ENCODE peak calls at places on chromosome 17, in four cellular contexts. One of them, this sample, is unnamed.

GRCh38 chr17:22703786-22704441 is 1011.6 kb downstream of the KCNJ18 start:
- DNase-seq in HFF-Myc: no peak
- DNase-seq in cardiac muscle cell: no peak
- DNase-seq in SJSA1: no peak
- DNase-seq in this sample: no peak

GRCh38 chr17:19703776-19704371 is 12.5 kb downstream of the SLC47A2 start:
- DNase-seq in HFF-Myc: no peak
- DNase-seq in cardiac muscle cell: peak
- DNase-seq in SJSA1: no peak
- DNase-seq in this sample: no peak

GRCh38 chr17:32742686-32743538 is 134.0 kb downstream of the MYO1D start:
- DNase-seq in cardiac muscle cell: no peak
- DNase-seq in SJSA1: no peak
- DNase-seq in HFF-Myc: no peak
- DNase-seq in this sample: no peak

GRCh38 chr17:81252336-81253329 is 13.5 kb downstream of the NDUFAF8 start:
- DNase-seq in HFF-Myc: no peak
- DNase-seq in cardiac muscle cell: no peak
- DNase-seq in SJSA1: no peak
- DNase-seq in this sample: no peak

GRCh38 chr17:35752471-35752870 is 568 bp downstream of the GAS2L2 start:
- DNase-seq in cardiac muscle cell: no peak
- DNase-seq in HFF-Myc: no peak
- DNase-seq in SJSA1: no peak
- DNase-seq in this sample: no peak

GRCh38 chr17:78316867-78317816 is 42.7 kb downstream of the SOCS3 start:
- DNase-seq in HFF-Myc: no peak
- DNase-seq in SJSA1: no peak
- DNase-seq in cardiac muscle cell: peak
- DNase-seq in this sample: peak

GRCh38 chr17:68033636-68034451 is 1.7 kb upstream of the KPNA2 start:
- DNase-seq in HFF-Myc: peak
- DNase-seq in cardiac muscle cell: peak
- DNase-seq in SJSA1: peak
- DNase-seq in this sample: peak

GRCh38 chr17:46876353-46876887 is 25.0 kb downstream of the WNT9B start:
- DNase-seq in HFF-Myc: no peak
- DNase-seq in cardiac muscle cell: no peak
- DNase-seq in SJSA1: no peak
- DNase-seq in this sample: no peak

GRCh38 chr17:43531955-43532354 is 14.2 kb downstream of the ETV4 start:
- DNase-seq in cardiac muscle cell: no peak
- DNase-seq in SJSA1: no peak
- DNase-seq in HFF-Myc: no peak
- DNase-seq in this sample: no peak

GRCh38 chr17:33948299-33948698 is 306.8 kb upstream of the CCL2 start:
- DNase-seq in HFF-Myc: no peak
- DNase-seq in SJSA1: no peak
- DNase-seq in cardiac muscle cell: no peak
- DNase-seq in this sample: no peak

GRCh38 chr17:6524520-6524919 is 31.8 kb downstream of the PITPNM3 start:
- DNase-seq in HFF-Myc: no peak
- DNase-seq in cardiac muscle cell: no peak
- DNase-seq in SJSA1: no peak
- DNase-seq in this sample: no peak

DNA sequence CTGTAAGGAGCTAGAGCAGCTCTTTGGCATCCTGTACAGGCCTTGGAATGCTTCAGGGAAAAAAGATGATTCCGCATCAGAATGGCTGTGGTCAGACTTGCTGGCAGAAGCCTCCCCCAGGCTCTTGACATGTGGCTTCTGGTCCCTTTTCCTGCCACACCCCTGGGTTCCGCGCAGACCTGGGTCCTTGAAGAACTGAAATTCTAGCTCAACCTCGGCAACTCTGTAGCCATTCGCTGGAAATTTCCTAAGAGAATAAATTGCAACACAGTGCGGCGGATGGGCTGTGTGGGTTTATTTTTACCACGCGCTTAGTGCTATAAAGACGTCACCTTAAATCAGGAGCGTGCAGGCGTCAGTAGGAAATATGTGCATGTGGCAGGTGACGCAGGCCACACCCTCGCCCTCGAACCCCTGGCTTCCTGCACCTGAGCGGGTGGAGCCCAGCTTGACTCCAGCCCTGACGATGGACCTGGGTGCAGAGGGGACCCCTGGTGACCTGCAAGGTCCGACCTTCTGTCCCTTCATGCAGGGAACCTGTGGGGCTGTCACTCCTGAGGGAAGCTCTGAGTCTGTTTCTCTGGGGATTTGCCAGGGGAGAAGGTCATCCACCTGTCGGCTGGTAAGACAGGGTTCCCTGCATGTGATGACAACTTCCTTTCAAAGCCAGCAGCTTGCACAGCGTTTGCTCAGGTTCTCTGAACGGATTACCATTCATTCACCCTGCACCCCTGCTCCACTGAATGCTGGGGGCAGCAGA is 46.3 kb downstream of the METRNL start:
- DNase-seq in HFF-Myc: no peak
- DNase-seq in cardiac muscle cell: no peak
- DNase-seq in SJSA1: no peak
- DNase-seq in this sample: no peak
- H3K4me3 ChIP-seq in HFF-Myc: no peak
- H3K4me3 ChIP-seq in cardiac muscle cell: no peak
- H3K4me3 ChIP-seq in SJSA1: no peak
- H3K4me3 ChIP-seq in this sample: no peak

GRCh38 chr17:49213803-49214202 is 3.3 kb downstream of the ABI3 start:
- DNase-seq in SJSA1: no peak
- DNase-seq in HFF-Myc: no peak
- DNase-seq in cardiac muscle cell: no peak
- DNase-seq in this sample: no peak

GRCh38 chr17:49216482-49216881 is 6.0 kb downstream of the ABI3 start:
- DNase-seq in cardiac muscle cell: no peak
- DNase-seq in SJSA1: no peak
- DNase-seq in HFF-Myc: no peak
- DNase-seq in this sample: no peak

GRCh38 chr17:49214665-49215360 is 4.3 kb downstream of the ABI3 start:
- DNase-seq in cardiac muscle cell: no peak
- DNase-seq in HFF-Myc: no peak
- DNase-seq in SJSA1: no peak
- DNase-seq in this sample: no peak

GRCh38 chr17:49210158-49211029 is at the start of the genes ABI3 and GNGT2:
- DNase-seq in SJSA1: no peak
- DNase-seq in HFF-Myc: no peak
- DNase-seq in cardiac muscle cell: no peak
- DNase-seq in this sample: peak

DNA sequence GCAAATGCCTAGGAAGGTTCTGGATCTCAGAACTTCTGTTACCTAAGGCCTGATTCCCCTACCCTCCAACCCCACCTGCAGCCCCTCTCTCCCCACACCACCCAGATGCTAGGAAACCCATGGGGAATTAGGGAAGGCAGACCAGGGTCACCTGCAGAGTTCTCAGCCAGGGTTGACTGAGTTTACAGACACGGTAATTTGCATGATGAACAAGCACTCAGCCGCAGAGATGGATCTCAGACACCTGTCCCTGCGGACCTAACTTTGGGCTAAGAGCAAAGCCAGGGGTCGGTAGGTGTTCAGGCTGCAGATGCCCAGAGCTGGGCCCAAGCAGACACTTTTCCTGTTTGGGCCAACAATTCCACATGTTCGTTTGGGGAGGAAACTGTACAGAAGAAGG is 2.9 kb downstream of the ABI3 start:
- DNase-seq in cardiac muscle cell: no peak
- DNase-seq in SJSA1: no peak
- DNase-seq in HFF-Myc: no peak
- DNase-seq in this sample: no peak
- H3K4me3 ChIP-seq in cardiac muscle cell: no peak
- H3K4me3 ChIP-seq in SJSA1: no peak
- H3K4me3 ChIP-seq in HFF-Myc: no peak
- H3K4me3 ChIP-seq in this sample: no peak

DNA sequence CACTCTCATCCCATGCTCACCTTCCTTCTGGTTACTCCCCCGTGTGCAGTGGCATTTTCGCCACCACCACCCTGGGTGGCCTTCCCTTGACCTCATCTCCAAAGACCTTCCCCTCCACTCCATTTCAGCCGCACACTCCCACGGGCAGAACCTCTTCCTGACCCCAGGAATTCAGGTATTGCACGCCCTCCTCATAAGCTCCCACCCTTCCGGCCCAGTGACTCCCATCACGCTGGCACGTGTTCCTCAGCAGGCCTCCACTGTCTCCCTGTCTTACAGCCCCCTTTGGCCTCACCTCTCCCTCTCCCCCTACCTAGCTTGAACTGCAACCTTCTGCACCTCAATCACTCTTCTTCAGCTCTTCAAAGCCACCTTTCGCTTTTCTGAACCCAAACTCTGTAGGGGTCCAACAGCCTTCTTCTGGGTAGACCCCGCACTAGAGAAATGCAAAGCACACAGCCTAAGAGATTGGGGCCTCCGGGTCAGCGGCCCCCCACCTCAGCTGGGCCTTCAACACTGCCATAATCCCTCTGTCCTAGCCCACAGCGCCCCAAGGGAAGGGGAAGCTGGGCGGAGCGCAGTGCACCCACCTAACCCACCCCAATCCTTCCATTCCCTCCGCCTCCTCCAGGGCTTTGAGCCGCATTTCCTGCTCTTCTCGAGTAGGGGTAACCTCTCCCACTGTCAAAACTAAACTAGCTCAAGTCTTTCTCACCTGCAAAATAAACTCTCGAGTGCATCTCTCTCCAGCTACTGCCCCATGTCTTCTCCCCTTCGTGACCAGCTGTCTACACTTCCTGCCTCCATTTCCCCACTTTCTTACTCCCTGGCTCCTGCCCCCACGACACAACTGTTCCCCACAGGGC is 1.7 kb upstream of the TMEM97 start:
- DNase-seq in cardiac muscle cell: no peak
- DNase-seq in HFF-Myc: no peak
- DNase-seq in SJSA1: no peak
- DNase-seq in this sample: no peak
- H3K4me3 ChIP-seq in cardiac muscle cell: no peak
- H3K4me3 ChIP-seq in HFF-Myc: peak
- H3K4me3 ChIP-seq in SJSA1: no peak
- H3K4me3 ChIP-seq in this sample: no peak

GRCh38 chr17:76480676-76481075 is 13.3 kb downstream of the AANAT start:
- DNase-seq in HFF-Myc: no peak
- DNase-seq in cardiac muscle cell: peak
- DNase-seq in SJSA1: no peak
- DNase-seq in this sample: no peak
- H3K4me3 ChIP-seq in HFF-Myc: no peak
- H3K4me3 ChIP-seq in cardiac muscle cell: no peak
- H3K4me3 ChIP-seq in SJSA1: no peak
- H3K4me3 ChIP-seq in this sample: no peak

GRCh38 chr17:76076765-76077581 is 2.0 kb upstream of the ZACN start:
- DNase-seq in SJSA1: no peak
- DNase-seq in cardiac muscle cell: no peak
- DNase-seq in HFF-Myc: no peak
- DNase-seq in this sample: peak

GRCh38 chr17:76079577-76080206 is 710 bp downstream of the ZACN start:
- DNase-seq in SJSA1: no peak
- DNase-seq in cardiac muscle cell: peak
- DNase-seq in HFF-Myc: no peak
- DNase-seq in this sample: no peak

GRCh38 chr17:76076100-76076764 is 1.7 kb downstream of the GALR2 start:
- DNase-seq in SJSA1: no peak
- DNase-seq in cardiac muscle cell: no peak
- DNase-seq in HFF-Myc: no peak
- DNase-seq in this sample: no peak

GRCh38 chr17:76078859-76079576 is at the start of gene ZACN:
- DNase-seq in HFF-Myc: no peak
- DNase-seq in cardiac muscle cell: no peak
- DNase-seq in SJSA1: no peak
- DNase-seq in this sample: no peak

DNA sequence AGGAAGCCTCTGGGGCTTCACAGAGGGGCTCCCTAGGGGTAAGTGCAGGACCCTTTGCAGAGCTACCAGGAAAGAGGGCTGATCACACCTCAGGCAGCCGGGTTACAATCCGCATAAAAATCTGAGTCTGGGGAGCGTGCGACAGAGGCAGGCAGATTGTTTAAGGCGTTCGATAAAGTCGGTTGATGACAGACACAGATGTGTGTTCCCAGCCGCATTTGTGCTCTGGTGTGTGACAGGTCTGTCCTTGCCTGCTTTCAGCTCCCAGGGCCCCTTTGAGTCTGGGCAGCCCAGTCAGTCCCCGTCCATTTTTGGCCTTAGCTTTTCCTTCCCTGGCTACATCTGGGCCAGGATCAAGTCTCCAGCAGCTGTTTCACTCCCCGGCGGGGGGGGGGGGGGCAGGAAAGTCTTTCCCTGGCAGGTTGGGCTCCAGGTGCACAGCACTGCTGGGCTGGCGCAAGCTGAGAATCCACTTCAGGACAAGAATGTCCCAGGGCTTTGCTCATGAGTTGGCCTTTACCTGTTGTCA is 1.3 kb upstream of the ZACN start:
- DNase-seq in HFF-Myc: no peak
- DNase-seq in SJSA1: no peak
- DNase-seq in cardiac muscle cell: no peak
- DNase-seq in this sample: no peak
- H3K4me3 ChIP-seq in HFF-Myc: no peak
- H3K4me3 ChIP-seq in SJSA1: no peak
- H3K4me3 ChIP-seq in cardiac muscle cell: no peak
- H3K4me3 ChIP-seq in this sample: no peak

DNA sequence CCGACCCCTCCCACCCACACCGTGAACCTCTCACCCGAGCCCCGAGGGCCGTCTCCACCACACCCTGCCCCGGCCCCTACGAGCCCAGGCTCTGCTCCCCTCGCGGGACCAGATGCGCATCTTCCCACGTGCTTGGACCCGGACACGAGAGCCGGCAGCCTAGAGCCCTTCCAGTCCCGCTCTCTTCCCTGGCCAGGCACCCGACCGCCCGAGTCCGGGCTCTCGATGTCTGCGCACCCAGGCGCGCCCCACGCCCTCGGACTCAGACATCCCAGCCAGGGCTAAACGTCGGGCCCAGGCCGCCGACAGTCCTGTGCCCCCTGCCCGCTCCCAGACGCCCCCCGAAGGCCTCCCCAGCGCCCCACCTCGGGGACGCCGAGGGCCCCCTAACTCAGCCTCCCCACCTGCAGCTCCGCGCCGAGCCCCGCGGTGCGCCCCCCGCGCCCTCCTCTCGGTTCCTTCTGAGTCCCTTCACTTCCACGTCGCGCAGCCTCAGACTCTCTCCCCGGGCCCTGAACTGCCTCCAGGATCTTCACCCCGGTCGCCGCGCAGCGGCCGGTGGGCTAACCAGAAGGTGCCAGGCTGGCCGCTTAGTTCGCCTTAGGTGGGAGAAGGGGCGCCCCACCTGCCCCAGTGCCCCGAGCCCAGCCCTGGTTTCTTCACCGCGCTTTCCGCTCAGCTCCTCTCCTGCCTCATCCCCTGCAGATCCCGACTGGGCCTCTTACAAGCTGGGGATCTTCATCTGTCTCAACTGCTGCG is 669 bp downstream of the ADAP2 start:
- DNase-seq in cardiac muscle cell: peak
- DNase-seq in SJSA1: no peak
- DNase-seq in HFF-Myc: no peak
- DNase-seq in this sample: no peak
- H3K4me3 ChIP-seq in cardiac muscle cell: peak
- H3K4me3 ChIP-seq in SJSA1: peak
- H3K4me3 ChIP-seq in HFF-Myc: peak
- H3K4me3 ChIP-seq in this sample: peak

GRCh38 chr17:28576758-28577465 is at the start of gene ALDOC:
- DNase-seq in cardiac muscle cell: peak
- DNase-seq in SJSA1: peak
- DNase-seq in HFF-Myc: peak
- DNase-seq in this sample: peak
- H3K4me3 ChIP-seq in cardiac muscle cell: peak
- H3K4me3 ChIP-seq in SJSA1: no peak
- H3K4me3 ChIP-seq in HFF-Myc: no peak
- H3K4me3 ChIP-seq in this sample: peak

This sample was measured in fibroblast of villous mesenchyme.